ENCODE peak calls at places on chromosomes 3 and 15, in six cellular contexts. L, I, E, C, D and Q are unnamed samples.

GRCh38 chr15:82850242-82850591 is 40.8 kb downstream of the WHAMM start:
- DNase-seq in L (no peak), I (no peak), E (no peak), C (no peak), D (no peak), Q (no peak)

GRCh38 chr15:72033711-72034110 is 84.2 kb downstream of the MYO9A start:
- DNase-seq in L (no peak), I (no peak), E (no peak), C (no peak), D (no peak), Q (no peak)

GRCh38 chr15:66707310-66708160 is 5.5 kb downstream of the SMAD6 start:
- DNase-seq in L (peak), I (no peak), E (peak), C (no peak), D (no peak), Q (peak)

GRCh38 chr3:13075318-13075717 is 2.1 kb upstream of the IQSEC1 start:
- DNase-seq in L (no peak), I (no peak), E (no peak), C (no peak), D (no peak), Q (no peak)

GRCh38 chr15:29070471-29071192 is 184.9 kb downstream of the APBA2 start:
- DNase-seq in L (no peak), I (no peak), E (peak), C (no peak), D (no peak), Q (peak)

GRCh38 chr3:34675383-34676120 is 877.1 kb downstream of the PDCD6IP start:
- DNase-seq in L (no peak), I (no peak), E (no peak), C (no peak), D (no peak), Q (no peak)

GRCh38 chr3:82382831-82383230 is 621.4 kb upstream of the GBE1 start:
- DNase-seq in L (no peak), I (no peak), E (no peak), C (no peak), D (no peak), Q (no peak)

GRCh38 chr3:37324752-37325407 is 150.5 kb upstream of the LRRFIP2 start:
- DNase-seq in L (no peak), I (no peak), E (no peak), C (no peak), D (no peak), Q (no peak)

GRCh38 chr3:133536635-133536980 is 36.9 kb upstream of the CDV3 start:
- DNase-seq in L (peak), I (no peak), E (no peak), C (no peak), D (no peak), Q (no peak)

GRCh38 chr3:116314476-116314875 is 130.8 kb downstream of the LSAMP start:
- DNase-seq in L (no peak), I (no peak), E (no peak), C (no peak), D (no peak), Q (no peak)

GRCh38 chr3:156859578-156859977 is 33.4 kb downstream of the LEKR1 start:
- DNase-seq in L (no peak), I (no peak), E (no peak), C (no peak), D (no peak), Q (no peak)

GRCh38 chr15:81491414-81492101 is 117.5 kb upstream of the TMC3 start:
- DNase-seq in L (no peak), I (no peak), E (no peak), C (no peak), D (no peak), Q (no peak)

GRCh38 chr3:193545304-193545703 is 9.4 kb downstream of the ATP13A4 start:
- DNase-seq in L (no peak), I (no peak), E (no peak), C (no peak), D (no peak), Q (no peak)

GRCh38 chr15:74826372-74826819 is at the start of gene CPLX3:
- DNase-seq in L (peak), I (no peak), E (no peak), C (no peak), D (no peak), Q (no peak)

GRCh38 chr3:101509811-101510210 is 3.2 kb downstream of the SENP7 start:
- DNase-seq in L (no peak), I (no peak), E (no peak), C (no peak), D (no peak), Q (no peak)

GRCh38 chr3:171028779-171029232 is 2.3 kb upstream of the SLC2A2 start:
- DNase-seq in L (no peak), I (no peak), E (no peak), C (peak), D (no peak), Q (no peak)

GRCh38 chr15:96870510-96871039 is 540.1 kb downstream of the NR2F2 start:
- DNase-seq in L (no peak), I (no peak), E (no peak), C (no peak), D (no peak), Q (no peak)

GRCh38 chr3:21778715-21779114 is 27.7 kb upstream of the ZNF385D start:
- DNase-seq in L (no peak), I (no peak), E (no peak), C (no peak), D (no peak), Q (no peak)

GRCh38 chr3:111260878-111261277 is 189.3 kb downstream of the NECTIN3 start:
- DNase-seq in L (no peak), I (no peak), E (no peak), C (no peak), D (no peak), Q (no peak)

GRCh38 chr3:134829716-134830115 is 34.7 kb downstream of the EPHB1 start:
- DNase-seq in L (no peak), I (no peak), E (no peak), C (no peak), D (no peak), Q (no peak)